ENCODE peak calls at places on chromosome 15, in four cellular contexts. L, T, B and K are unnamed samples.

GRCh38 chr15:31930967-31931366 is 99.3 kb upstream of the CHRNA7 start:
- DNase-seq in T (no peak), L (no peak), B (no peak), K (no peak)

GRCh38 chr15:70802629-70803028 is 39.3 kb upstream of the UACA start:
- DNase-seq in T (peak), L (peak), B (no peak), K (no peak)

GRCh38 chr15:100687532-100688215 is 85.3 kb downstream of the ASB7 start:
- DNase-seq in B (no peak), T (no peak), L (no peak), K (no peak)

GRCh38 chr15:50803479-50803878 is 38.0 kb upstream of the SPPL2A start:
- DNase-seq in T (no peak), B (no peak), L (no peak), K (no peak)

GRCh38 chr15:39582286-39582976 is 1.6 kb downstream of the THBS1 start:
- DNase-seq in T (no peak), L (peak), B (no peak), K (no peak)

GRCh38 chr15:28116521-28117488 is 17.7 kb upstream of the OCA2 start:
- DNase-seq in L (no peak), T (no peak), B (no peak), K (no peak)

GRCh38 chr15:38861108-38861507 is 296.5 kb upstream of the RASGRP1 start:
- DNase-seq in B (no peak), T (no peak), L (no peak), K (no peak)

GRCh38 chr15:22979699-22980188 is 424 bp downstream of the CYFIP1 start:
- DNase-seq in T (no peak), B (no peak), L (peak), K (peak)

GRCh38 chr15:88506628-88507027 is 39.1 kb downstream of the MRPS11 start:
- DNase-seq in L (no peak), T (no peak), B (no peak), K (no peak)

GRCh38 chr15:27587810-27588209 is 511.3 kb downstream of the OCA2 start:
- DNase-seq in B (no peak), T (no peak), L (no peak), K (peak)

GRCh38 chr15:65101891-65102708 is 12.9 kb downstream of the UBAP1L start:
- DNase-seq in T (no peak), B (no peak), L (no peak), K (no peak)

GRCh38 chr15:71221417-71221816 is 106.1 kb downstream of the THSD4 start:
- DNase-seq in T (no peak), B (no peak), L (no peak), K (no peak)

GRCh38 chr15:71677352-71677751 is 133.0 kb upstream of the NR2E3 start:
- DNase-seq in T (no peak), L (no peak), B (no peak), K (no peak)

GRCh38 chr15:39756806-39757522 is 25.7 kb downstream of the FSIP1 start:
- DNase-seq in L (peak), B (no peak), T (peak), K (peak)

GRCh38 chr15:40338041-40338657 is 2.6 kb downstream of the CCDC9B start:
- DNase-seq in B (no peak), T (peak), L (peak), K (peak)

GRCh38 chr15:93485438-93485837 is 396.4 kb upstream of the RGMA start:
- DNase-seq in B (no peak), T (no peak), L (no peak), K (no peak)

GRCh38 chr15:101045236-101045646 is 126.1 kb downstream of the LRRK1 start:
- DNase-seq in L (peak), T (no peak), B (no peak), K (no peak)

GRCh38 chr15:77464129-77464865 is 43.6 kb downstream of the HMG20A start:
- DNase-seq in L (no peak), T (peak), B (no peak), K (no peak)

GRCh38 chr15:86159436-86159835 is 79.8 kb downstream of the AGBL1 start:
- DNase-seq in B (no peak), T (no peak), L (no peak), K (no peak)

GRCh38 chr15:99605490-99605931 is 39.7 kb downstream of the MEF2A start:
- DNase-seq in T (no peak), B (no peak), L (no peak), K (no peak)

GRCh38 chr15:59456114-59456513 is 18.1 kb downstream of the FAM81A start:
- DNase-seq in L (no peak), B (no peak), T (no peak), K (no peak)

GRCh38 chr15:90934949-90935751 is at the start of gene UNC45A:
- DNase-seq in T (peak), L (peak), B (peak), K (peak)
- TF ChIP-seq CTCF in T (no peak), L (no peak), B (no peak), K (no peak)

GRCh38 chr15:62491642-62492041 is 326.6 kb upstream of the C2CD4B start:
- DNase-seq in T (no peak), L (no peak), B (no peak), K (no peak)

GRCh38 chr15:62497356-62497755 is 332.3 kb upstream of the C2CD4B start:
- DNase-seq in L (no peak), T (no peak), B (no peak), K (no peak)

GRCh38 chr15:62492900-62493299 is 327.8 kb upstream of the C2CD4B start:
- DNase-seq in T (no peak), B (no peak), L (no peak), K (no peak)

GRCh38 chr15:62495670-62496328 is 330.7 kb upstream of the C2CD4B start:
- DNase-seq in B (no peak), L (no peak), T (no peak), K (no peak)

GRCh38 chr15:62494144-62494543 is 329.1 kb upstream of the C2CD4B start:
- DNase-seq in B (no peak), L (no peak), T (no peak), K (no peak)
- TF ChIP-seq MYC in B (no peak), L (no peak), T (no peak), K (no peak)

GRCh38 chr15:68229386-68230156 is at the start of gene CLN6:
- DNase-seq in B (peak), L (peak), T (peak), K (peak)
- TF ChIP-seq POLR2A in B (peak), L (peak), T (peak), K (peak)

GRCh38 chr15:62846131-62846804 is 196.3 kb upstream of the TPM1 start:
- DNase-seq in L (no peak), T (no peak), B (no peak), K (no peak)
- TF ChIP-seq CTCF in L (no peak), T (no peak), B (no peak), K (no peak)

DNA sequence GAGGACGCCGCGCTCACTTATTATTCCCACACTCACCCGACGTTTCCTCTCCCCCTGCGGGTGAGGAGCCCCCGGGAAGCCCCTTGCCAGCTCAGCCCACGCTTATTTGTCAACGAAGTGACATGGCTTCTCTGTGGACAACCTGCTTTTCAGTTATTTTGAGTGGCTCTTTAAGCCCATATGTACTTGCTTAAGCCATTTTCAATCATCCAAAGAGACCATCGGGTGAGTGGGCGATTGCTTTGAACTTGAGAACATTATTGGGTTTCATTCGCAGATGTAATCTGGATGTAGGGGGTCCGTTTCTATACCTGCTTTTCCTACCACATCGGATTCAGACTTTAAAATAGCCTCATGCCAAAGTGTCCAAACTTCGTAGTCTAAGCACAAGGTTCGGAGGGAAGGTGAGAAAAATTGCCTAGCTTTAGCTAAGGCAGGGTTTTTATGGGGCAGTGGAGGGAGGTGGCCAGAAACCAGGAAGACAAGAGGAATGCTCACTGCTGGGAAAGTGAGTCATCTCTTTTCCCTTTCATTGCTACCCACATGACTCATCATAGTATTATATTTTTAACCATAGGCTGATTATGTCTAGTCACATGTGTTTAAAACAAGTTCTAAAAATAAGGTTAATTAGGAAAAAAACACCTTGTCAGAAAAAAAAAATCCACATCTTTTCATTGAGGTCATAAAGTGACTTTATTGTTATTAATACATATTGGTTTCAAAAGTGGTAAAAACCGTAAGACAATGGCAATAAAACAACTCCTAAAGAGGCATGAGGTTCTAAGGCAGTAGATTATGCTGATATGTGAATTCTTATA is 773.1 kb upstream of the NR2F2 start:
- DNase-seq in T (peak), B (peak), L (peak), K (peak)
- TF ChIP-seq MYC in T (no peak), B (no peak), L (no peak), K (no peak)